ENCODE peak calls at places on chromosomes 2 and 18, in five cellular contexts. Z is astrocyte, X is psoas muscle, N is K562, J is A549. Y is an unnamed sample.

GRCh38 chr18:69217271-69217670 is 183.4 kb upstream of the DOK6 start:
- DNase-seq in Z (no peak), X (no peak), N (no peak), J (no peak), Y (no peak)

GRCh38 chr2:55811048-55811447 is 112.5 kb downstream of the EFEMP1 start:
- DNase-seq in Z (no peak), X (no peak), N (no peak), J (no peak), Y (no peak)

GRCh38 chr2:48531141-48531648 is 1.2 kb downstream of the STON1 start:
- DNase-seq in Z (peak; percentile 85), X (no peak), N (no peak), J (no peak), Y (peak; percentile 75)

GRCh38 chr18:23862071-23862470 is 152.5 kb upstream of the TTC39C start:
- DNase-seq in Z (peak; percentile 95), X (no peak), N (no peak), J (no peak), Y (peak; percentile 69)

GRCh38 chr2:151381266-151381665 is 23.9 kb downstream of the TNFAIP6 start:
- DNase-seq in Z (peak; percentile 61), X (no peak), N (no peak), J (no peak), Y (no peak)

GRCh38 chr2:71254776-71255175 is 27.9 kb upstream of the PAIP2B start:
- DNase-seq in Z (no peak), X (no peak), N (no peak), J (no peak), Y (no peak)

GRCh38 chr2:113015655-113016054 is 10.4 kb downstream of the IL36A start:
- DNase-seq in Z (no peak), X (no peak), N (no peak), J (no peak), Y (no peak)

GRCh38 chr2:82954868-82955267 is 1504.2 kb downstream of the SUCLG1 start:
- DNase-seq in Z (no peak), X (no peak), N (no peak), J (no peak), Y (no peak)

GRCh38 chr18:49591271-49591670 is 29.4 kb downstream of the LIPG start:
- DNase-seq in Z (no peak), X (no peak), N (no peak), J (no peak), Y (no peak)

GRCh38 chr18:58223717-58224424 is 179.8 kb downstream of the NEDD4L start:
- DNase-seq in Z (peak; percentile 90), X (no peak), N (peak; percentile 56), J (peak; percentile 86), Y (peak; percentile 92)

GRCh38 chr2:15058015-15058414 is 425.5 kb downstream of the LRATD1 start:
- DNase-seq in Z (no peak), X (no peak), N (peak; percentile 25), J (no peak), Y (no peak)

DNA sequence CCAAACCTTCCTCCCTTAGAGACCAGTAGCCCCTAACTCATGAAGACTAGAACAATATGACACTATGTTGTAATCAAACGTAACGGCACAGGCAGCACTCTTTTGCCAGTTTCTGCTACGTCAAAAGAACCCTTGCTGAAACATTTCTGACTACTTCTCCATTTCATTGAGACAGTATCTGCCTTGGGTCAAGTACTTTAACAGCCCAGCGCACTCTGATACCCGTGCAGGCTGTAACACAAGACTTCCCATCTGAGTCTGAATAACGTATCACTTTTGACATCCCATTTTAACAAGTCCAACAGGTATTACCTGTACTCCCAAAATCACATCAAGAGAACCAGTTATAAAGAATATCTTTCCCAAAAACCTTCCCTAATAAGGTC is 38.4 kb downstream of the TBC1D8 start:
- DNase-seq in Z (no peak), X (no peak), N (no peak), J (no peak), Y (peak; percentile 29)
- H3K27ac ChIP-seq in Z (no peak overlapping the region), X (peak overlapping the region; percentile 94), N (no peak overlapping the region), J (peak overlapping the region; percentile 91), Y (peak overlapping the region; percentile 86)

GRCh38 chr2:160365691-160366367 is 127.8 kb downstream of the RBMS1 start:
- DNase-seq in Z (no peak), X (peak; percentile 93), N (no peak), J (no peak), Y (no peak)
- H3K27ac ChIP-seq in Z (no peak overlapping the region), X (peak overlapping the region; percentile 62), N (no peak overlapping the region), J (no peak overlapping the region), Y (no peak overlapping the region)

GRCh38 chr2:186771395-186771794 is 77.5 kb downstream of the FAM171B start:
- DNase-seq in Z (peak; percentile 25), X (no peak), N (no peak), J (peak; percentile 14), Y (no peak)

GRCh38 chr2:186772579-186772978 is 76.4 kb downstream of the ZSWIM2 start:
- DNase-seq in Z (no peak), X (no peak), N (no peak), J (no peak), Y (no peak)

GRCh38 chr2:186770332-186770946 is 76.6 kb downstream of the FAM171B start:
- DNase-seq in Z (no peak), X (no peak), N (no peak), J (no peak), Y (no peak)

DNA sequence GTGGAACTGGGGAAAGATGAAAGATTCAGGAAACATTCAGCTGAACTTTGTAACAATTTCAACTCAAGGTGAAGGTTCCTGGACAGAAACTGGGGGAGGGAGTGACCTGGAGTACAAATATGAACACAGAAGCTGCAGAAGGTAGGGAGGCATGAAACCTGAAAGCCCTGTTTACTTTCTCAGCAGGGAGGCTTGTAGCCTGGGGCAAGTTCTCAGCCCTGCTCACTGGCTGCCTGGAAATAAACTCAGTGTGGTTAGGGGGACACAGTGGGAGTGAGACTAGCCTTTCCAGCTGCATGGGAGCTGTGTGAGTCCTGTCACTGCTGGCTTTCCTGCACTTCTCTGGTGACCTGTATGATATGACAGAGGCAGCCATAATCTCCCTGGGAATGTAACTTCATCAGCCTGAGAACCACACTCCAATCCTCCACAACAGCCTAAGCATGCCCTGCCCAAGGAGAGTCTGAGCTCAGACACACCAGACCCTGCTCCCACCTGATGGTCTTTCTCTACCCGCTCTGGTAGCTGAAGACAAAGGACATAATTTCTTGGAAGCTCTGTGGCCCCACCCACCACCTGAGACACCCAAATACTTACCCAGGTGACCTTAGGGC is 77.0 kb downstream of the ZSWIM2 start:
- DNase-seq in Z (no peak), X (no peak), N (no peak), J (no peak), Y (no peak)
- H3K27ac ChIP-seq in Z (no peak overlapping the region), X (no peak overlapping the region), N (no peak overlapping the region), J (no peak overlapping the region), Y (peak overlapping the region; percentile 10)

GRCh38 chr2:190267302-190267701 is 52.3 kb downstream of the HIBCH start:
- DNase-seq in Z (peak; percentile 84), X (no peak), N (no peak), J (peak; percentile 68), Y (no peak)
- H3K27ac ChIP-seq in Z (peak overlapping the region; percentile 57), X (no peak overlapping the region), N (no peak overlapping the region), J (peak overlapping the region; percentile 56), Y (peak overlapping the region; percentile 14)

GRCh38 chr2:69583434-69583833 is 60.1 kb downstream of the AAK1 start:
- DNase-seq in Z (no peak), X (no peak), N (no peak), J (no peak), Y (no peak)

GRCh38 chr2:69584127-69584889 is 59.2 kb downstream of the AAK1 start:
- DNase-seq in Z (no peak), X (no peak), N (no peak), J (no peak), Y (no peak)

GRCh38 chr2:69588945-69589344 is 54.6 kb downstream of the AAK1 start:
- DNase-seq in Z (no peak), X (no peak), N (no peak), J (no peak), Y (no peak)

GRCh38 chr2:69588403-69588802 is 55.1 kb downstream of the AAK1 start:
- DNase-seq in Z (no peak), X (no peak), N (no peak), J (no peak), Y (no peak)

DNA sequence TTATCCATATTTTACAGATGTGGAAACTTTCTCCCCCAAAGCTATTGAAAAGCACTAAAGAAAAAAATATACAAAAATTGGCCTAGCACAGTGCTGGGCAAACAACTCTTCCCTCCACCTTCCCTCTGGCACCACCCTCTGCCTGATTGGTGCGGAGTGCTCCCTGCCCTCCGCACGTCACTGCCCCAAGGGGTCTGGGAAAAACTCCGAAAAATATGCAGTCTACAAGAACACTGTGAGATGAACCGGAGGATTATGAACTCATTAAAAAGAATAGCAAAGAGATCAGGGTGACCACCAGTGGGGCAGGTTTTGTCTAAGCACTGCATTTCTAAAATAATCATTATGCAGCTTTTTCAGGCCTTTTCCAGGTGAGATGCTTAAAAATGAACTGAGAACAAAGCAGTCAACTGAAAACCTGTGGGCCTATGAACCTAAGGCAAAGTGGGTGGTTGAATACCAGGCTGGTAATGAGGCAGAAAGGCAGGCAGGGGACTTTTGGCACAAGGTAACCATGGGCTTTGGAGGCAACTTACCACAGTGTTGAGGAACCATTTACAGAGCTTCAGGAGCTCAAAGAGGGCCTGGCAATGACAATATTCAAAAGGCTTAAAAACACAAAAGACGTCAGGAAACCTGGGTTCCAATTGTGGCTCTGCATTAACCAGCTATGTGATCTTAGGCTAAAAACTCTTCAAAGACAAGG is 57.5 kb downstream of the AAK1 start:
- DNase-seq in Z (no peak), X (no peak), N (no peak), J (no peak), Y (no peak)
- H3K27ac ChIP-seq in Z (peak overlapping the region; percentile 15), X (no peak overlapping the region), N (no peak overlapping the region), J (no peak overlapping the region), Y (no peak overlapping the region)

GRCh38 chr2:66494708-66495107 is 59.8 kb downstream of the MEIS1 start:
- DNase-seq in Z (peak; percentile 89), X (peak; percentile 62), N (peak; percentile 17), J (peak; percentile 25), Y (peak; percentile 55)
- H3K27ac ChIP-seq in Z (no peak overlapping the region), X (no peak overlapping the region), N (no peak overlapping the region), J (no peak overlapping the region), Y (peak overlapping the region; percentile 94)

GRCh38 chr2:213086566-213086965 is 64.8 kb downstream of the IKZF2 start:
- DNase-seq in Z (peak; percentile 34), X (no peak), N (no peak), J (no peak), Y (no peak)

GRCh38 chr2:213085538-213085937 is 65.9 kb downstream of the IKZF2 start:
- DNase-seq in Z (no peak), X (no peak), N (no peak), J (no peak), Y (no peak)

GRCh38 chr2:213084261-213084660 is 67.2 kb downstream of the IKZF2 start:
- DNase-seq in Z (no peak), X (no peak), N (no peak), J (no peak), Y (no peak)

GRCh38 chr2:213087040-213087439 is 64.4 kb downstream of the IKZF2 start:
- DNase-seq in Z (no peak), X (no peak), N (no peak), J (no peak), Y (no peak)

DNA sequence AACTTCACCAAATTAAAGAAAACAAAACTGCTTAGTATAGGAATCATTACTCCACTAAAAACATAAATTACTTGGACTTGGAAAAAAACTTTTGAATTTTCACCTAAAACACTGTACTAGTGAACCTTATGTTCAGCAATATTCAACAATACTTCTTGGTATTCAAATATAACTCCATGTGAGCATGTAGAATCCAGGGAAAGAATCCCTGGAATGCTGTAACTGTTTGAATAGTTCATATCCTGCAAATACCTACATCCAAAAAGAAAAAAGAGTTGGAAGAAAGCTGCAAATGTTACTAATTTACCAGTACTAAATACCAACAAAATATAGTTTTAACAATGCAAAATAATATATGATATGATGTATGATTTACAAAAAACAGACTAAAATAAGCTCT is 65.4 kb downstream of the IKZF2 start:
- DNase-seq in Z (peak; percentile 22), X (no peak), N (no peak), J (no peak), Y (no peak)
- H3K27ac ChIP-seq in Z (no peak overlapping the region), X (no peak overlapping the region), N (no peak overlapping the region), J (no peak overlapping the region), Y (no peak overlapping the region)